ENCODE peak calls at places on chromosomes 13 and 19, in five cellular contexts. S is mesenchymal stem cell, X is IMR-90, F is trophoblast cell, K is H1. P is an unnamed sample.

GRCh38 chr13:21020176-21020575 is 41.2 kb downstream of the LATS2 start:
- DNase-seq in S (no peak), K (no peak), F (no peak), X (no peak), P (no peak)

GRCh38 chr13:42152495-42152894 is 104.0 kb downstream of the DGKH start:
- DNase-seq in S (no peak), X (no peak), F (no peak), K (no peak), P (no peak)

GRCh38 chr19:42191855-42192254 is 25.6 kb downstream of the DEDD2 start:
- DNase-seq in F (peak), K (no peak), S (peak), X (peak), P (no peak)

GRCh38 chr13:86087241-86087640 is 288.0 kb upstream of the SLITRK6 start:
- DNase-seq in X (no peak), S (no peak), F (no peak), K (no peak), P (no peak)

GRCh38 chr13:47499358-47500150 is 501.5 kb downstream of the SUCLA2 start:
- DNase-seq in K (no peak), X (peak), F (no peak), S (peak), P (no peak)

GRCh38 chr19:1765904-1766799 is 12.8 kb downstream of the ONECUT3 start:
- DNase-seq in F (no peak), X (no peak), S (no peak), K (peak), P (no peak)

GRCh38 chr13:90414691-90415596 is 932.5 kb upstream of the MIR17HG start:
- DNase-seq in S (peak), K (no peak), F (no peak), X (peak), P (no peak)

GRCh38 chr13:21227917-21228316 is 51.5 kb downstream of the MRPL57 start:
- DNase-seq in K (no peak), F (no peak), S (no peak), X (no peak), P (no peak)

GRCh38 chr19:11018743-11019142 is 57.9 kb downstream of the SMARCA4 start:
- DNase-seq in S (no peak), X (no peak), K (no peak), F (peak), P (no peak)

GRCh38 chr19:46254776-46255175 is 25.2 kb downstream of the IGFL1 start:
- DNase-seq in S (no peak), F (no peak), K (no peak), X (no peak), P (no peak)

GRCh38 chr13:23488442-23488841 is 54.9 kb upstream of the SACS start:
- DNase-seq in K (no peak), X (peak), S (peak), F (peak), P (no peak)

GRCh38 chr13:29573190-29573589 is 22.3 kb downstream of the SLC7A1 start:
- DNase-seq in K (no peak), X (peak), S (no peak), F (no peak), P (no peak)

GRCh38 chr19:40600086-40600917 is 867 bp upstream of the LTBP4 start:
- DNase-seq in F (no peak), K (no peak), S (no peak), X (no peak), P (no peak)

GRCh38 chr19:57105976-57106610 is 13.7 kb upstream of the USP29 start:
- DNase-seq in S (no peak), X (no peak), F (no peak), K (no peak), P (no peak)

GRCh38 chr19:9608912-9609311 is 12.1 kb downstream of the ZNF561 start:
- DNase-seq in F (peak), X (no peak), S (no peak), K (no peak), P (no peak)

GRCh38 chr13:21615427-21615826 is 11.5 kb upstream of the MICU2 start:
- DNase-seq in K (no peak), S (no peak), F (no peak), X (no peak), P (no peak)

GRCh38 chr19:21328402-21328801 is 808 bp downstream of the ZNF708 start:
- DNase-seq in K (no peak), S (no peak), F (no peak), X (no peak), P (peak)

GRCh38 chr19:46192990-46193650 is 36.4 kb upstream of the IGFL1 start:
- DNase-seq in S (peak), F (peak), K (no peak), X (peak), P (no peak)

GRCh38 chr13:40148103-40148502 is 492.6 kb downstream of the COG6 start:
- DNase-seq in S (no peak), K (no peak), X (no peak), F (no peak), P (no peak)

GRCh38 chr19:45762870-45763631 is 6.0 kb downstream of the SIX5 start:
- DNase-seq in S (no peak), X (no peak), K (no peak), F (no peak), P (no peak)

GRCh38 chr13:31199849-31200635 is at the start of gene B3GLCT:
- DNase-seq in X (peak), S (peak), F (peak), K (peak), P (peak)

GRCh38 chr19:49506575-49507105 is 5.8 kb upstream of the FCGRT start:
- DNase-seq in K (peak), F (peak), X (no peak), S (peak), P (peak)

GRCh38 chr13:76383671-76384461 is 502.3 kb downstream of the KCTD12 start:
- DNase-seq in K (no peak), F (no peak), S (peak), X (peak), P (no peak)

GRCh38 chr19:33577947-33578346 is 43.8 kb upstream of the CHST8 start:
- DNase-seq in F (no peak), X (no peak), S (no peak), K (no peak), P (no peak)

GRCh38 chr19:1522838-1523237 is 1.0 kb upstream of the PLK5 start:
- DNase-seq in K (no peak), F (no peak), X (no peak), S (no peak), P (no peak)

GRCh38 chr13:50664961-50665360 is 178.5 kb downstream of the DLEU7 start:
- DNase-seq in X (no peak), K (no peak), S (no peak), F (no peak), P (no peak)

GRCh38 chr13:96426160-96426559 is 336.3 kb downstream of the HS6ST3 start:
- DNase-seq in S (no peak), K (no peak), F (no peak), X (no peak), P (no peak)
- H4K8ac ChIP-seq in S (no peak), K (no peak), F (no peak), X (no peak), P (no peak)

GRCh38 chr19:28288850-28289249 is 924.1 kb downstream of the UQCRFS1 start:
- DNase-seq in X (no peak), F (no peak), S (no peak), K (no peak), P (no peak)
- H3K18ac ChIP-seq in X (no peak), F (no peak), S (no peak), K (peak), P (no peak)

DNA sequence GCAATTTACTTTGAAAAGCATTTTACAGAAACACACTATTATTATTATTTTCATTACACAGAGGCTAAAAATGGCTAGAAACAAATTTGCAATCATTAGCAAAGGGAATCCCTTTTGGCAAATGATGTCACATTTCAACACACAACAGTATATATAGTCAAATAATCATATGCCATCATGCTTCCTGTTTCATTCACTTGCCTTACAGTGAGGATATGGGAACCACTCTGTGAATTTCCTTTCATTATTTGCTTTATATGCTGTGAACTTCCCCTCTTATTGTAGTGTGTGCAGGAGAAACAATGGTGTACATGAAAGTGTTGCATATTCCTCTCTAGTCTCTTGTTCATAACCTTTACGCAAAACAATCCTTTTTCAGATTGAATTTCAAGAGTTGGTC is 657.3 kb downstream of the EFNB2 start:
- DNase-seq in K (no peak), F (no peak), X (no peak), S (no peak), P (no peak)
- H3K4me3 ChIP-seq in K (no peak), F (no peak), X (no peak), S (no peak), P (no peak)

DNA sequence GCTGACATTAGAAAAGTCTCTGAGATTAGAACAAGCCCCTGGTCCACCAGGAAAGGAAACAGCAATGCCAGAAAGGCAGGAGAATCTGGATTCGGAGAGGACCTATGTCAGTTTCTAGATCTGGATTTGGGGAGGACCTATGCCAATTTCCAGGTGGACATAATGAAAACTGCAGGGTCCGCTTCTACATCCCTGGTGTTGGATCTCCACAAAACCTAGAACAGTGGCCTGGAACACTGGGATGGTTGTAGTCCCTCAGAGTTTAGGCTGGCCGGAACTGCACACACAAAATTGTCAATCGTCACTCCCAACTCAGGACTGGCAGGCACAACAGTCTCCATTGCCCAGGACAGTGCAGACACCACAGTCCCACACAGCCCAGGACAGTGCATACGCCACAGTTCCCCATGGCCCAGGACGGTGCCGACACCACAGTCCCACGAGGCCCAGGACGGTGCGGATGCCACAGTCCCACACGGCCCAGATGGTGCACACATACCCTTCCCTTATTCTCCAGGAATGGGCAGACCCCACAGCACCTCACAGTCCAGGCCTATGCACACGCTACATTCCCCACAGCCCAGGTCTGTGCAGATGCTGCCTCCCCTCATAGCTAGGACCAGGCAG is 341.7 kb downstream of the UQCRFS1 start:
- DNase-seq in S (no peak), X (no peak), K (no peak), F (no peak), P (no peak)
- H4K8ac ChIP-seq in S (no peak), X (no peak), K (no peak), F (no peak), P (no peak)

GRCh38 chr19:35716735-35716984 is 1.1 kb upstream of the KMT2B start:
- DNase-seq in X (no peak), K (no peak), F (no peak), S (no peak), P (no peak)
- H3K18ac ChIP-seq in X (no peak), K (peak), F (peak), S (peak), P (peak)

GRCh38 chr13:109274188-109274821 is 512.1 kb downstream of the IRS2 start:
- DNase-seq in F (peak), X (peak), K (no peak), S (peak), P (peak)

GRCh38 chr13:109271991-109272454 is 514.4 kb downstream of the IRS2 start:
- DNase-seq in X (no peak), K (no peak), S (peak), F (peak), P (no peak)

GRCh38 chr13:109272595-109273325 is 513.6 kb downstream of the IRS2 start:
- DNase-seq in K (no peak), F (no peak), X (peak), S (peak), P (no peak)

GRCh38 chr13:109271555-109271954 is 514.8 kb downstream of the IRS2 start:
- DNase-seq in F (no peak), K (no peak), S (no peak), X (no peak), P (no peak)

DNA sequence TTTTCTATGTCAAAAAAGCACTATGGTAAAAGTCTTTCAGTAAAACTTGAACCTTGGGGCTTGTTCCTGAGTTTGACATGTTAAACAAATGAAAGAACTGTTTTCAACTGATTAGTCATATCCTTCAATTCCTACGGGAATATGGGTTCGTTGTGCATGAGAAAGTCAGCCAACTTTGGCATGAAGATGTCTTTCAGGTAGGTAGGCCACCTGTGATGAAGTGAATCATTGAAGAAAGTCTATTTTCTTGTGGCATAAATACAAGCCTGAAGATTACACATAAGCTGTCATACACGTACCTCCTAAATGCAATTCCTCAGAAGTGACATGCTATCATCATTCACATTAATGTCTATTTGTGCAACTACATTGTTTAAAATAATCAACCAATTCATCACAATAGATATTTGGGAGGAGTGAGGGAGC is 513.0 kb downstream of the IRS2 start:
- DNase-seq in F (peak), X (peak), K (no peak), S (peak), P (no peak)
- H3K4me3 ChIP-seq in F (no peak), X (no peak), K (peak), S (no peak), P (no peak)

GRCh38 chr13:75271851-75272250 is 210.1 kb downstream of the TBC1D4 start:
- DNase-seq in X (peak), K (no peak), S (no peak), F (no peak), P (no peak)
- H4K8ac ChIP-seq in X (no peak), K (no peak), S (no peak), F (no peak), P (no peak)